ENCODE peak calls at places on chromosomes 11 and 22, in five cellular contexts. One of them, this sample, is unnamed.

GRCh38 chr11:117096140-117096972 is 1.9 kb downstream of the SIK3 start:
- DNase-seq in fibroblast of lung: no peak
- DNase-seq in GM12865: peak
- DNase-seq in MCF 10A: peak
- DNase-seq in HFFc6: peak
- DNase-seq in this sample: no peak

GRCh38 chr22:30025187-30025586 is 55.1 kb upstream of the HORMAD2 start:
- DNase-seq in HFFc6: no peak
- DNase-seq in GM12865: no peak
- DNase-seq in fibroblast of lung: no peak
- DNase-seq in MCF 10A: no peak
- DNase-seq in this sample: no peak

GRCh38 chr11:35621620-35622019 is 3.4 kb downstream of the FJX1 start:
- DNase-seq in MCF 10A: peak
- DNase-seq in GM12865: no peak
- DNase-seq in HFFc6: no peak
- DNase-seq in fibroblast of lung: no peak
- DNase-seq in this sample: no peak

GRCh38 chr11:14537134-14537599 is 17.0 kb upstream of the PSMA1 start:
- DNase-seq in GM12865: peak
- DNase-seq in fibroblast of lung: peak
- DNase-seq in HFFc6: peak
- DNase-seq in MCF 10A: peak
- DNase-seq in this sample: no peak

GRCh38 chr11:75330279-75330678 is 21.2 kb downstream of the ARRB1 start:
- DNase-seq in fibroblast of lung: no peak
- DNase-seq in MCF 10A: no peak
- DNase-seq in GM12865: no peak
- DNase-seq in HFFc6: no peak
- DNase-seq in this sample: no peak

GRCh38 chr11:110032957-110033570 is 60.1 kb upstream of the ZC3H12C start:
- DNase-seq in MCF 10A: no peak
- DNase-seq in fibroblast of lung: no peak
- DNase-seq in GM12865: no peak
- DNase-seq in HFFc6: no peak
- DNase-seq in this sample: no peak

GRCh38 chr22:48803171-48803992 is 1024.3 kb downstream of the BRD1 start:
- DNase-seq in fibroblast of lung: no peak
- DNase-seq in MCF 10A: no peak
- DNase-seq in HFFc6: no peak
- DNase-seq in GM12865: no peak
- DNase-seq in this sample: no peak

GRCh38 chr11:45921561-45922424 is 663 bp upstream of the LARGE2 start:
- DNase-seq in MCF 10A: no peak
- DNase-seq in GM12865: no peak
- DNase-seq in HFFc6: no peak
- DNase-seq in fibroblast of lung: no peak
- DNase-seq in this sample: no peak

GRCh38 chr11:102451693-102452460 is 688 bp downstream of the TMEM123 start:
- DNase-seq in MCF 10A: peak
- DNase-seq in GM12865: peak
- DNase-seq in HFFc6: peak
- DNase-seq in fibroblast of lung: peak
- DNase-seq in this sample: no peak
- TF ChIP-seq CTCF in MCF 10A: no peak
- TF ChIP-seq CTCF in GM12865: peak
- TF ChIP-seq CTCF in HFFc6: peak
- TF ChIP-seq CTCF in fibroblast of lung: no peak
- TF ChIP-seq CTCF in this sample: peak

GRCh38 chr11:2850366-2850765 is 35.2 kb downstream of the CDKN1C start:
- DNase-seq in MCF 10A: no peak
- DNase-seq in HFFc6: no peak
- DNase-seq in GM12865: no peak
- DNase-seq in fibroblast of lung: no peak
- DNase-seq in this sample: no peak
- TF ChIP-seq CTCF in MCF 10A: no peak
- TF ChIP-seq CTCF in HFFc6: no peak
- TF ChIP-seq CTCF in GM12865: no peak
- TF ChIP-seq CTCF in fibroblast of lung: no peak
- TF ChIP-seq CTCF in this sample: no peak

GRCh38 chr11:32288276-32288675 is 147.1 kb downstream of the WT1 start:
- DNase-seq in fibroblast of lung: no peak
- DNase-seq in MCF 10A: no peak
- DNase-seq in HFFc6: no peak
- DNase-seq in GM12865: no peak
- DNase-seq in this sample: no peak
- TF ChIP-seq CTCF in fibroblast of lung: peak
- TF ChIP-seq CTCF in MCF 10A: no peak
- TF ChIP-seq CTCF in HFFc6: peak
- TF ChIP-seq CTCF in GM12865: no peak
- TF ChIP-seq CTCF in this sample: no peak

GRCh38 chr11:34105079-34105956 is at the start of gene NAT10:
- DNase-seq in MCF 10A: peak
- DNase-seq in HFFc6: peak
- DNase-seq in fibroblast of lung: peak
- DNase-seq in GM12865: peak
- DNase-seq in this sample: peak
- TF ChIP-seq CTCF in MCF 10A: no peak
- TF ChIP-seq CTCF in HFFc6: peak
- TF ChIP-seq CTCF in fibroblast of lung: peak
- TF ChIP-seq CTCF in GM12865: peak
- TF ChIP-seq CTCF in this sample: no peak

GRCh38 chr22:46387748-46388147 is 52.2 kb downstream of the TRMU start:
- DNase-seq in fibroblast of lung: no peak
- DNase-seq in GM12865: no peak
- DNase-seq in MCF 10A: no peak
- DNase-seq in HFFc6: no peak
- DNase-seq in this sample: no peak

GRCh38 chr22:46388647-46389046 is 53.1 kb downstream of the TRMU start:
- DNase-seq in fibroblast of lung: no peak
- DNase-seq in HFFc6: no peak
- DNase-seq in MCF 10A: no peak
- DNase-seq in GM12865: no peak
- DNase-seq in this sample: no peak

GRCh38 chr22:46382524-46382923 is 47.0 kb downstream of the TRMU start:
- DNase-seq in MCF 10A: no peak
- DNase-seq in fibroblast of lung: no peak
- DNase-seq in GM12865: no peak
- DNase-seq in HFFc6: no peak
- DNase-seq in this sample: no peak

GRCh38 chr22:46389081-46389480 is 53.6 kb downstream of the TRMU start:
- DNase-seq in fibroblast of lung: no peak
- DNase-seq in GM12865: no peak
- DNase-seq in MCF 10A: no peak
- DNase-seq in HFFc6: no peak
- DNase-seq in this sample: no peak

GRCh38 chr22:46386312-46386711 is 50.8 kb downstream of the TRMU start:
- DNase-seq in HFFc6: no peak
- DNase-seq in GM12865: no peak
- DNase-seq in MCF 10A: no peak
- DNase-seq in fibroblast of lung: no peak
- DNase-seq in this sample: no peak
- TF ChIP-seq CTCF in HFFc6: peak
- TF ChIP-seq CTCF in GM12865: no peak
- TF ChIP-seq CTCF in MCF 10A: no peak
- TF ChIP-seq CTCF in fibroblast of lung: no peak
- TF ChIP-seq CTCF in this sample: no peak

GRCh38 chr11:84526250-84526649 is 1100.9 kb downstream of the DLG2 start:
- DNase-seq in MCF 10A: no peak
- DNase-seq in HFFc6: no peak
- DNase-seq in fibroblast of lung: no peak
- DNase-seq in GM12865: no peak
- DNase-seq in this sample: no peak

GRCh38 chr11:84522331-84522730 is 1104.8 kb downstream of the DLG2 start:
- DNase-seq in HFFc6: no peak
- DNase-seq in fibroblast of lung: peak
- DNase-seq in MCF 10A: no peak
- DNase-seq in GM12865: no peak
- DNase-seq in this sample: no peak

GRCh38 chr11:84518601-84519183 is 1108.5 kb downstream of the DLG2 start:
- DNase-seq in MCF 10A: no peak
- DNase-seq in HFFc6: no peak
- DNase-seq in GM12865: no peak
- DNase-seq in fibroblast of lung: no peak
- DNase-seq in this sample: no peak

DNA sequence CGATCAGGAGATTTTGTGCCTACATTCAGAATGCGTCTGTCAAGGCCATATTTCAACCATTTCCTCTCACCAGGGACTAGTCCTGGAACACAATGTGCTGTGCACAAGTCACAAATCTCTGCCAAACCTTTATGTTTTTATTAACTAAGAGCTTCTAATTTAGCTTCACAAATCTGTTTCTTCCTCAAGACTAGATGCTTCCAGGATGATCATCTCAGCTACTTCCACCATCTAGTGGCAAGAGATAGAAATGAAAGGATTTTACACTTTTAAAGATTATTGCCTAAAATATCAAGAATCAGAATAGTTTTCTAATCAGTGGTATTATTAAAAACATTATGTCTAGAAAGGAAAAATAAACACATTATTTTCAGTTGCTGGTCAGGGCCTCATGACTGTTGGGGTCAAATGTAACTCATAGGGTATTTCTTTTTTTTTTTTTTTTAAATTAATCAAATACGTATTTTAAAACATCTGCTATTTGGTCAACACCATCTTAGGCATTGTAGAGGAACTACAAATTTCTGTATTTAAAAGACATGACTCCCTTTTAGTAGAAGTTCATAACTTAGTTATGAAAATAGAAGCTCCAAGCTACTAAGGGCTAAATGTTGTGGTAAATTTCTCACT is 1102.6 kb downstream of the DLG2 start:
- DNase-seq in fibroblast of lung: peak
- DNase-seq in GM12865: peak
- DNase-seq in HFFc6: peak
- DNase-seq in MCF 10A: peak
- DNase-seq in this sample: no peak
- TF ChIP-seq CTCF in fibroblast of lung: peak
- TF ChIP-seq CTCF in GM12865: no peak
- TF ChIP-seq CTCF in HFFc6: peak
- TF ChIP-seq CTCF in MCF 10A: peak
- TF ChIP-seq CTCF in this sample: peak

This sample was measured in AG09319.